ENCODE peak calls at places on chromosomes 5 and 9, in nine cellular contexts. S is fibroblast of the aortic adventitia; Z is prostate gland; E is upper lobe of right lung; T is GM13977; F is OCI-LY7; Q is psoas muscle; B is CD4-positive, alpha-beta T cell; J is foreskin fibroblast. I is an unnamed sample.

GRCh38 chr9:122445155-122445749 is 32.5 kb downstream of the OR1J1 start:
- DNase-seq in S (peak), Z (no peak), E (no peak), T (no peak), F (no peak), Q (no peak), B (no peak), J (peak), I (peak)

GRCh38 chr5:58041884-58042283 is 418.0 kb downstream of the PLK2 start:
- DNase-seq in S (no peak), Z (no peak), E (no peak), T (no peak), F (no peak), Q (no peak), B (no peak), J (no peak), I (no peak)

GRCh38 chr9:16012621-16013020 is 459.8 kb downstream of the CCDC171 start:
- DNase-seq in S (no peak), Z (no peak), E (no peak), T (no peak), F (no peak), Q (no peak), B (no peak), J (peak), I (peak)

GRCh38 chr5:29963956-29964355 is 1229.5 kb upstream of the CDH6 start:
- DNase-seq in S (no peak), Z (no peak), E (no peak), T (no peak), F (no peak), Q (no peak), B (no peak), J (no peak), I (no peak)

GRCh38 chr9:122786338-122786737 is 2.4 kb upstream of the OR5C1 start:
- DNase-seq in S (no peak), Z (no peak), E (no peak), T (peak), F (no peak), Q (no peak), B (no peak), J (no peak), I (no peak)

GRCh38 chr5:127517110-127517479 is 345 bp upstream of the PRRC1 start:
- DNase-seq in S (no peak), Z (no peak), E (no peak), T (no peak), F (no peak), Q (no peak), B (no peak), J (no peak), I (peak)

GRCh38 chr5:166768536-166768935 is 1522.9 kb upstream of the WWC1 start:
- DNase-seq in S (no peak), Z (no peak), E (no peak), T (no peak), F (no peak), Q (no peak), B (no peak), J (peak), I (no peak)

GRCh38 chr9:116632990-116633441 is 54.1 kb upstream of the TRIM32 start:
- DNase-seq in S (peak), Z (no peak), E (no peak), T (no peak), F (no peak), Q (no peak), B (no peak), J (peak), I (peak)

GRCh38 chr9:20319641-20320337 is 302.5 kb downstream of the MLLT3 start:
- DNase-seq in S (peak), Z (peak), E (no peak), T (no peak), F (no peak), Q (no peak), B (peak), J (peak), I (peak)

GRCh38 chr5:94459915-94460314 is 158.5 kb downstream of the KIAA0825 start:
- DNase-seq in S (no peak), Z (no peak), E (no peak), T (no peak), F (no peak), Q (no peak), B (no peak), J (no peak), I (no peak)

GRCh38 chr5:61298580-61298979 is 33.5 kb upstream of the ZSWIM6 start:
- DNase-seq in S (no peak), Z (no peak), E (no peak), T (no peak), F (no peak), Q (no peak), B (no peak), J (peak), I (no peak)

GRCh38 chr5:33311893-33312292 is 128.9 kb upstream of the TARS1 start:
- DNase-seq in S (peak), Z (no peak), E (no peak), T (no peak), F (no peak), Q (no peak), B (no peak), J (peak), I (peak)

GRCh38 chr5:175822225-175822624 is 49.2 kb upstream of the CPLX2 start:
- DNase-seq in S (no peak), Z (no peak), E (no peak), T (no peak), F (no peak), Q (no peak), B (no peak), J (no peak), I (peak)

GRCh38 chr5:5005351-5005750 is 134.8 kb upstream of the ADAMTS16 start:
- DNase-seq in S (no peak), Z (no peak), E (no peak), T (no peak), F (no peak), Q (no peak), B (no peak), J (no peak), I (peak)

GRCh38 chr9:116494815-116495634 is 192.1 kb upstream of the TRIM32 start:
- DNase-seq in S (no peak), Z (no peak), E (no peak), T (no peak), F (peak), Q (no peak), B (peak), J (no peak), I (no peak)

GRCh38 chr5:9339206-9339818 is 206.6 kb downstream of the SEMA5A start:
- DNase-seq in S (no peak), Z (no peak), E (no peak), T (no peak), F (peak), Q (no peak), B (no peak), J (peak), I (no peak)

GRCh38 chr5:21181726-21182125 is 1193.7 kb upstream of the CDH18 start:
- DNase-seq in S (no peak), Z (no peak), E (no peak), T (no peak), F (no peak), Q (no peak), B (no peak), J (no peak), I (no peak)

GRCh38 chr5:166722939-166723338 is 1568.5 kb upstream of the WWC1 start:
- DNase-seq in S (peak), Z (no peak), E (no peak), T (no peak), F (peak), Q (no peak), B (no peak), J (peak), I (no peak)

GRCh38 chr5:135437796-135438560 is 9.2 kb downstream of the DCANP1 start:
- DNase-seq in S (peak), Z (peak), E (peak), T (no peak), F (no peak), Q (peak), B (no peak), J (peak), I (peak)

GRCh38 chr9:18923167-18923566 is 109.8 kb downstream of the SAXO1 start:
- DNase-seq in S (no peak), Z (no peak), E (no peak), T (no peak), F (no peak), Q (no peak), B (no peak), J (no peak), I (no peak)

GRCh38 chr5:2740849-2741555 is 10.5 kb downstream of the IRX2 start:
- DNase-seq in S (no peak), Z (no peak), E (no peak), T (no peak), F (no peak), Q (no peak), B (no peak), J (peak), I (no peak)

GRCh38 chr5:64166201-64166959 is 737 bp downstream of the RNF180 start:
- DNase-seq in S (no peak), Z (peak), E (no peak), T (no peak), F (no peak), Q (no peak), B (no peak), J (peak), I (no peak)

GRCh38 chr5:58666598-58667595 is 84.0 kb downstream of the RAB3C start:
- DNase-seq in S (no peak), Z (no peak), E (no peak), T (no peak), F (no peak), Q (no peak), B (no peak), J (no peak), I (no peak)

DNA sequence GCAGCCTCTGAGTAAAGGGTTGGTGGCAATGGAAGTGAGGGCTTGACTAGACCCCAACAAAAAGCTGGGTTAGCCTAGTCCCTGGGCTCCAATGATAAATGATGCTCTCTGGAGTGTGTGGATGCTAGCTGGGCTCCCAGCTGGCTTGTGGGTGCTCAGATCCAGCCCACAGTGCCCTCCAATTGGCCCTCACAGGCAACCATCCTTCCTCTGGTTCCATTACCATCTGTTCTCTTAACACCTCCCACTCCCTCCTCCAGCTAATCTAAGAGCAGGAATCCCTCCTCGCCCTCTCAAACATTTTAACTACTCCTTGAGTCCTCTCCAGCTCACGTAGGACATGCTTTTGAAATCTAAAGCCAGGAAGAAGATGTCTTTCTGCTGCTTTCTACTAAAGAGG is 25.2 kb upstream of the FRMD3 start:
- DNase-seq in S (no peak), Z (no peak), E (no peak), T (no peak), F (no peak), Q (no peak), B (no peak), J (no peak), I (no peak)
- TF ChIP-seq CTCF in S (no peak), Z (no peak), E (no peak), T (no peak), F (no peak), Q (no peak), B (no peak), J (no peak), I (no peak)

GRCh38 chr9:89685698-89686097 is 80.9 kb downstream of the GADD45G start:
- DNase-seq in S (no peak), Z (no peak), E (no peak), T (no peak), F (no peak), Q (no peak), B (no peak), J (no peak), I (no peak)

GRCh38 chr9:89687848-89688247 is 83.0 kb downstream of the GADD45G start:
- DNase-seq in S (no peak), Z (no peak), E (no peak), T (no peak), F (no peak), Q (no peak), B (no peak), J (no peak), I (no peak)

GRCh38 chr9:89686134-89686533 is 81.3 kb downstream of the GADD45G start:
- DNase-seq in S (no peak), Z (peak), E (no peak), T (no peak), F (no peak), Q (no peak), B (no peak), J (no peak), I (no peak)

GRCh38 chr9:89687216-89687615 is 82.4 kb downstream of the GADD45G start:
- DNase-seq in S (no peak), Z (peak), E (no peak), T (no peak), F (no peak), Q (no peak), B (no peak), J (no peak), I (no peak)

GRCh38 chr9:89686621-89687020 is 81.8 kb downstream of the GADD45G start:
- DNase-seq in S (no peak), Z (no peak), E (no peak), T (no peak), F (no peak), Q (no peak), B (no peak), J (no peak), I (no peak)
- TF ChIP-seq CTCF in S (no peak), Z (no peak), E (no peak), T (no peak), F (no peak), Q (no peak), B (no peak), J (no peak), I (no peak)

GRCh38 chr9:27282269-27282668 is 14.7 kb downstream of the EQTN start:
- DNase-seq in S (no peak), Z (no peak), E (no peak), T (no peak), F (no peak), Q (no peak), B (no peak), J (no peak), I (no peak)
- TF ChIP-seq CTCF in S (no peak), Z (no peak), E (no peak), T (no peak), F (no peak), Q (no peak), B (no peak), J (no peak), I (no peak)

GRCh38 chr5:123517479-123517878 is 5.5 kb downstream of the CSNK1G3 start:
- DNase-seq in S (no peak), Z (no peak), E (no peak), T (no peak), F (peak), Q (no peak), B (no peak), J (no peak), I (no peak)

GRCh38 chr5:123518111-123518510 is 6.1 kb downstream of the CSNK1G3 start:
- DNase-seq in S (no peak), Z (no peak), E (no peak), T (no peak), F (no peak), Q (no peak), B (no peak), J (no peak), I (no peak)

GRCh38 chr5:123515904-123516303 is 3.9 kb downstream of the CSNK1G3 start:
- DNase-seq in S (no peak), Z (no peak), E (no peak), T (no peak), F (no peak), Q (no peak), B (no peak), J (no peak), I (no peak)

GRCh38 chr5:123524146-123524545 is 12.2 kb downstream of the CSNK1G3 start:
- DNase-seq in S (no peak), Z (no peak), E (no peak), T (no peak), F (no peak), Q (no peak), B (no peak), J (no peak), I (no peak)

DNA sequence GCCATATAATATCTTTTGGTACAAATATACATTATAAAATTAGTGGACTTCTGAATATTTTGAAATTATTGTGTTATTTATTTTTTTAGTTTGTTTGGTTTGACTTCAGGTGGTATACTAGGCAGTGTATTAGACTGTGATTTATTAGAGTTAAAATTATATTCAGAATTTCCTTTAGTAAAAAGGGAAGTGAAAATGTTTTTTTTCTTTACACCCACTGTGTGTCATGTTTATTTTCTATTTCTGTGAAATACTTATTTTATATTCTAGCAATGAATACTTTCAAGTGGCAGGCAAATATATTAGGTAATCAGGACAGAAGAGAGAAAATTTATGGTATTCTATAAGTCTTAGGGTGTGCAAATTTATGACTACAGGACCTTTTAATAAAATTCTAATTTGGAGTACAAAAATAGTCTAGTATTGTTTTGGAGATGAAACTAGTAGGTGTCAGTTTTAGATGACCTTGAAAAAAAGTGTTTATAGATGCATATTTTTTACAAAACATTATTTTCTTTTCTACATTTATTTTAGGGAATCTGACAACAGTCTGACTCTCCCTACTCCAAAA is 8.8 kb downstream of the CSNK1G3 start:
- DNase-seq in S (no peak), Z (no peak), E (no peak), T (peak), F (peak), Q (no peak), B (no peak), J (no peak), I (no peak)
- TF ChIP-seq CTCF in S (no peak), Z (no peak), E (no peak), T (no peak), F (no peak), Q (no peak), B (no peak), J (no peak), I (no peak)

GRCh38 chr9:69293186-69293585 is 31.8 kb upstream of the ENTREP1 start:
- DNase-seq in S (no peak), Z (no peak), E (no peak), T (no peak), F (no peak), Q (no peak), B (no peak), J (no peak), I (no peak)

GRCh38 chr9:69295872-69296562 is 29.0 kb upstream of the ENTREP1 start:
- DNase-seq in S (no peak), Z (no peak), E (no peak), T (no peak), F (no peak), Q (peak), B (no peak), J (peak), I (no peak)

GRCh38 chr9:69297300-69297980 is 27.6 kb upstream of the ENTREP1 start:
- DNase-seq in S (no peak), Z (no peak), E (no peak), T (no peak), F (no peak), Q (no peak), B (no peak), J (no peak), I (no peak)

GRCh38 chr9:69292078-69292477 is 32.9 kb upstream of the ENTREP1 start:
- DNase-seq in S (no peak), Z (no peak), E (no peak), T (no peak), F (no peak), Q (no peak), B (no peak), J (no peak), I (no peak)
- TF ChIP-seq CTCF in S (no peak), Z (no peak), E (no peak), T (no peak), F (peak), Q (no peak), B (no peak), J (no peak), I (peak)

GRCh38 chr5:90158131-90158530 is 251.4 kb downstream of the CETN3 start:
- DNase-seq in S (no peak), Z (no peak), E (no peak), T (no peak), F (no peak), Q (no peak), B (no peak), J (no peak), I (no peak)

GRCh38 chr5:90166816-90167215 is 242.7 kb downstream of the CETN3 start:
- DNase-seq in S (no peak), Z (no peak), E (no peak), T (no peak), F (no peak), Q (no peak), B (no peak), J (no peak), I (no peak)

GRCh38 chr5:90162324-90162723 is 247.2 kb downstream of the CETN3 start:
- DNase-seq in S (no peak), Z (no peak), E (no peak), T (no peak), F (no peak), Q (no peak), B (no peak), J (no peak), I (no peak)

GRCh38 chr5:90161399-90161798 is 248.2 kb downstream of the CETN3 start:
- DNase-seq in S (peak), Z (no peak), E (peak), T (peak), F (peak), Q (no peak), B (no peak), J (peak), I (no peak)
- TF ChIP-seq CTCF in S (peak), Z (no peak), E (peak), T (peak), F (peak), Q (no peak), B (no peak), J (no peak), I (no peak)

DNA sequence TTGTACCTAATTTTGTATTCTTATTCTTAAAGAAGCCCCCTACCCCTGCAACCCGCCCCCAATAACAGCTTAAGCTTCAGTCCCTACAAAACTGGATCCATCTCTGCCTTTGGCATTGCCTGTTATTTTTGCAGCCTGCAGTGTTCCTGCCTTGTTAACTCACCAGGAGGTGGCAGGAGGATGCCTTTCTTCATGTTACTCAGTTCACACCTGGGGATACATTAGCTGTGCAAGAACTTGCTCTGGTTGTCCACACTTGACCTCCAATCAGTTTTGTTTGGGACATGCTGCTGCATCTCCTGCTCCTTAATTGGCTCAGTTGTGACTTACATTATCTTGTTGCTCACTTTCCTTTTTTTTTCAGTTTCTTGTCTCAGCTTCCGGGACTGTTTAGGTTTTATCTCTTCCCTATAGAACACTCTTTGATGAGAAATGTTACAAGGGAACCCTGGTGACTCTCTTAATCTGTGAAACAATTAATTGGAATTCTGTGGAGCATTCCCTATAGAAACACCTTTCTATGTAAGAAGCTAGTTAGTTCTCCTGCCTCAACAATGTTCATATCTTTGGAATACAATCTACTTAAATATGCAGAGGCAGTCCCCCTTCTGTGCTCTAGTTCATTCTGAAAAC is 467.7 kb upstream of the ACO1 start:
- DNase-seq in S (no peak), Z (no peak), E (no peak), T (no peak), F (no peak), Q (no peak), B (no peak), J (no peak), I (no peak)
- TF ChIP-seq CTCF in S (no peak), Z (no peak), E (no peak), T (peak), F (no peak), Q (no peak), B (no peak), J (no peak), I (no peak)

DNA sequence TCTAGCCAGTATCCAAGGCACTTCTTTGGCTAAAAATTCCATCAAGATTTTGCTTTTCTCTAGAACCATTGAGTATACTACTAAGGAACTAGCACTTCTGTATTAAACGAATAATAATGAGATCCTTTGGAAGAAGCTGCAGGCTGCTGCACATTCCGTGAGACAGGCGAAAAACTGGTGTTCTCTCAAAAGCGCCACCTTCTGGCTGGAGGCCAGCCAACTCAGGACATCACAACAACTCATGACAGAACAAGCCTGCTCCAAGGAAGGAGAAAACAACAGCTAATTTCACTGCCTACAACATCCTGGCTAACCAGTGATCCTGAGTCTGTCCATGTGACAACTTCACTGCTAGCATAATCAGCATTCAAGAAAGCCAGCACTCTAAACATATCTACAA is 150.4 kb downstream of the YTHDC2 start:
- DNase-seq in S (peak), Z (no peak), E (no peak), T (peak), F (peak), Q (peak), B (peak), J (peak), I (peak)
- TF ChIP-seq CTCF in S (no peak), Z (no peak), E (peak), T (peak), F (peak), Q (no peak), B (no peak), J (no peak), I (peak)

I was measured in HFFc6.